ENCODE peak calls at places on chromosomes 16 and 17, in nine cellular contexts. T, C, O, Y, U, N, M, X and B are unnamed samples.

GRCh38 chr17:44095647-44096496 is 25.3 kb downstream of the G6PC3 start:
- DNase-seq in T (peak), C (peak), O (peak), Y (no peak), U (peak), N (peak), M (no peak), X (peak), B (no peak)

GRCh38 chr16:72862090-72862489 is 185.8 kb downstream of the ZFHX3 start:
- DNase-seq in T (no peak), C (no peak), O (no peak), Y (no peak), U (no peak), N (no peak), M (no peak), X (no peak), B (no peak)

GRCh38 chr17:78266771-78267170 is 35.3 kb downstream of the TMEM235 start:
- DNase-seq in T (no peak), C (no peak), O (no peak), Y (no peak), U (no peak), N (no peak), M (no peak), X (no peak), B (no peak)

GRCh38 chr16:57824880-57825279 is 22.6 kb upstream of the KIFC3 start:
- DNase-seq in T (no peak), C (peak), O (peak), Y (no peak), U (no peak), N (no peak), M (no peak), X (no peak), B (no peak)

GRCh38 chr17:36846410-36847292 is 90.6 kb upstream of the LHX1 start:
- DNase-seq in T (no peak), C (no peak), O (no peak), Y (no peak), U (no peak), N (no peak), M (no peak), X (no peak), B (no peak)

GRCh38 chr16:63749256-63749655 is 1372.6 kb downstream of the CDH11 start:
- DNase-seq in T (no peak), C (no peak), O (no peak), Y (no peak), U (no peak), N (no peak), M (no peak), X (peak), B (no peak)

GRCh38 chr16:89478576-89479221 is 11.7 kb downstream of the ANKRD11 start:
- DNase-seq in T (peak), C (no peak), O (peak), Y (no peak), U (no peak), N (no peak), M (no peak), X (no peak), B (no peak)

GRCh38 chr17:71941920-71942319 is 178.9 kb upstream of the SOX9 start:
- DNase-seq in T (no peak), C (peak), O (no peak), Y (no peak), U (no peak), N (no peak), M (no peak), X (no peak), B (no peak)

GRCh38 chr16:2121853-2122252 is 13.8 kb downstream of the PKD1 start:
- DNase-seq in T (no peak), C (no peak), O (no peak), Y (no peak), U (no peak), N (peak), M (no peak), X (no peak), B (no peak)

GRCh38 chr17:9890124-9890523 is 14.9 kb downstream of the RCVRN start:
- DNase-seq in T (peak), C (peak), O (no peak), Y (no peak), U (no peak), N (no peak), M (no peak), X (no peak), B (no peak)

GRCh38 chr17:44311562-44312181 is 3.3 kb downstream of the RUNDC3A start:
- DNase-seq in T (no peak), C (no peak), O (no peak), Y (no peak), U (no peak), N (no peak), M (no peak), X (no peak), B (no peak)

GRCh38 chr17:13477180-13477611 is 124.5 kb downstream of the HS3ST3A1 start:
- DNase-seq in T (peak), C (no peak), O (peak), Y (no peak), U (no peak), N (no peak), M (no peak), X (no peak), B (no peak)

GRCh38 chr17:70492368-70492767 is 323.0 kb downstream of the KCNJ2 start:
- DNase-seq in T (no peak), C (no peak), O (no peak), Y (no peak), U (no peak), N (no peak), M (no peak), X (no peak), B (no peak)

GRCh38 chr17:35727635-35728034 is 3.8 kb upstream of the RASL10B start:
- DNase-seq in T (no peak), C (no peak), O (no peak), Y (no peak), U (no peak), N (no peak), M (no peak), X (no peak), B (no peak)

GRCh38 chr17:44757045-44757917 is 1.5 kb upstream of the ADAM11 start:
- DNase-seq in T (no peak), C (no peak), O (no peak), Y (no peak), U (no peak), N (no peak), M (no peak), X (no peak), B (no peak)

GRCh38 chr16:4414187-4414909 is 2.0 kb downstream of the CORO7 start:
- DNase-seq in T (no peak), C (no peak), O (no peak), Y (peak), U (no peak), N (no peak), M (no peak), X (no peak), B (peak)

GRCh38 chr17:27533874-27534815 is 77.9 kb downstream of the KSR1 start:
- DNase-seq in T (peak), C (no peak), O (peak), Y (no peak), U (no peak), N (no peak), M (no peak), X (peak), B (no peak)

GRCh38 chr17:69462010-69462409 is 47.5 kb downstream of the MAP2K6 start:
- DNase-seq in T (no peak), C (no peak), O (no peak), Y (no peak), U (no peak), N (peak), M (no peak), X (no peak), B (no peak)

GRCh38 chr17:74431568-74432483 is at the start of gene GPRC5C:
- DNase-seq in T (no peak), C (peak), O (peak), Y (peak), U (no peak), N (peak), M (peak), X (no peak), B (no peak)

GRCh38 chr17:38485146-38485468 is 56.8 kb downstream of the ARHGAP23 start:
- DNase-seq in T (no peak), C (no peak), O (no peak), Y (no peak), U (no peak), N (no peak), M (no peak), X (no peak), B (no peak)

GRCh38 chr17:42982266-42982665 is 1.9 kb downstream of the RUNDC1 start:
- DNase-seq in T (no peak), C (no peak), O (no peak), Y (no peak), U (no peak), N (no peak), M (no peak), X (no peak), B (no peak)

GRCh38 chr16:88459366-88460055 is 6.4 kb downstream of the ZFPM1 start:
- DNase-seq in T (no peak), C (no peak), O (no peak), Y (no peak), U (no peak), N (no peak), M (no peak), X (no peak), B (no peak)

GRCh38 chr17:75763269-75763607 is 1.8 kb downstream of the GALK1 start:
- DNase-seq in T (no peak), C (no peak), O (no peak), Y (no peak), U (no peak), N (no peak), M (no peak), X (no peak), B (no peak)

GRCh38 chr17:38889745-38890409 is 20.0 kb downstream of the LASP1 start:
- DNase-seq in T (no peak), C (no peak), O (no peak), Y (no peak), U (no peak), N (no peak), M (no peak), X (no peak), B (no peak)

GRCh38 chr17:30996481-30996880 is 25.6 kb downstream of the RNF135 start:
- DNase-seq in T (no peak), C (no peak), O (peak), Y (no peak), U (no peak), N (no peak), M (no peak), X (no peak), B (no peak)

GRCh38 chr17:77544347-77544746 is 403.6 kb downstream of the SEC14L1 start:
- DNase-seq in T (no peak), C (no peak), O (no peak), Y (no peak), U (no peak), N (no peak), M (no peak), X (no peak), B (no peak)

GRCh38 chr16:67393111-67393789 is at the start of gene TPPP3:
- DNase-seq in T (peak), C (peak), O (peak), Y (no peak), U (no peak), N (peak), M (peak), X (no peak), B (no peak)

GRCh38 chr16:67169642-67170167 is 633 bp upstream of the NOL3 start:
- DNase-seq in T (peak), C (no peak), O (peak), Y (no peak), U (no peak), N (peak), M (no peak), X (no peak), B (no peak)

GRCh38 chr16:58661199-58661830 is 23.3 kb downstream of the SLC38A7 start:
- DNase-seq in T (peak), C (peak), O (peak), Y (no peak), U (peak), N (peak), M (peak), X (peak), B (no peak)

GRCh38 chr17:19883537-19884215 is 15.9 kb upstream of the ULK2 start:
- DNase-seq in T (no peak), C (no peak), O (no peak), Y (no peak), U (no peak), N (no peak), M (no peak), X (no peak), B (no peak)

GRCh38 chr16:19691161-19691850 is 26.7 kb downstream of the KNOP1 start:
- DNase-seq in T (peak), C (no peak), O (no peak), Y (no peak), U (no peak), N (no peak), M (peak), X (no peak), B (no peak)

GRCh38 chr17:550776-551175 is 163.9 kb downstream of the VPS53 start:
- DNase-seq in T (peak), C (no peak), O (peak), Y (no peak), U (no peak), N (no peak), M (no peak), X (no peak), B (no peak)

GRCh38 chr16:14501331-14502255 is 128.5 kb downstream of the PARN start:
- DNase-seq in T (peak), C (peak), O (peak), Y (no peak), U (no peak), N (peak), M (peak), X (peak), B (no peak)

GRCh38 chr17:17235212-17236174 is 1.5 kb downstream of the FLCN start:
- DNase-seq in T (peak), C (no peak), O (peak), Y (no peak), U (no peak), N (peak), M (no peak), X (no peak), B (no peak)